ENCODE peak calls at places on chromosomes 6 and 20, in five cellular contexts. One of them, this sample, is unnamed.

GRCh38 chr20:17617868-17618672 is 48.2 kb downstream of the DSTN start:
- DNase-seq in H1: no peak
- DNase-seq in neuronal stem cell: no peak
- DNase-seq in IMR-90: no peak
- DNase-seq in mesenchymal stem cell: no peak
- DNase-seq in this sample: peak; percentile 25

GRCh38 chr6:142702501-142703460 is 242.2 kb downstream of the HIVEP2 start:
- DNase-seq in H1: no peak
- DNase-seq in neuronal stem cell: no peak
- DNase-seq in IMR-90: no peak
- DNase-seq in mesenchymal stem cell: no peak
- DNase-seq in this sample: no peak

GRCh38 chr20:51059862-51060261 is 37.0 kb upstream of the KCNG1 start:
- DNase-seq in H1: no peak
- DNase-seq in neuronal stem cell: no peak
- DNase-seq in IMR-90: peak; percentile 20
- DNase-seq in mesenchymal stem cell: peak; percentile 18
- DNase-seq in this sample: no peak

GRCh38 chr20:53929399-53929798 is 141.0 kb downstream of the BCAS1 start:
- DNase-seq in H1: no peak
- DNase-seq in neuronal stem cell: no peak
- DNase-seq in IMR-90: no peak
- DNase-seq in mesenchymal stem cell: no peak
- DNase-seq in this sample: no peak

GRCh38 chr6:107977283-107977682 is 19.3 kb upstream of the SEC63 start:
- DNase-seq in H1: no peak
- DNase-seq in neuronal stem cell: no peak
- DNase-seq in IMR-90: peak; percentile 39
- DNase-seq in mesenchymal stem cell: peak; percentile 39
- DNase-seq in this sample: no peak

GRCh38 chr6:148653138-148653776 is 93.6 kb upstream of the UST start:
- DNase-seq in H1: no peak
- DNase-seq in neuronal stem cell: peak; percentile 37
- DNase-seq in IMR-90: no peak
- DNase-seq in mesenchymal stem cell: no peak
- DNase-seq in this sample: no peak

GRCh38 chr6:13573669-13574110 is 711 bp upstream of the SIRT5 start:
- DNase-seq in H1: no peak
- DNase-seq in neuronal stem cell: peak; percentile 27
- DNase-seq in IMR-90: peak; percentile 46
- DNase-seq in mesenchymal stem cell: peak; percentile 56
- DNase-seq in this sample: peak; percentile 46

GRCh38 chr20:25195014-25195961 is at the start of gene ENTPD6:
- DNase-seq in H1: peak; percentile 93
- DNase-seq in neuronal stem cell: peak; percentile 86
- DNase-seq in IMR-90: peak; percentile 81
- DNase-seq in mesenchymal stem cell: peak; percentile 87
- DNase-seq in this sample: peak; percentile 85

GRCh38 chr6:91480397-91480796 is 893.5 kb upstream of the MAP3K7 start:
- DNase-seq in H1: no peak
- DNase-seq in neuronal stem cell: no peak
- DNase-seq in IMR-90: no peak
- DNase-seq in mesenchymal stem cell: no peak
- DNase-seq in this sample: no peak

GRCh38 chr20:49283703-49284625 is 6.1 kb upstream of the ZNFX1 start:
- DNase-seq in H1: no peak
- DNase-seq in neuronal stem cell: no peak
- DNase-seq in IMR-90: no peak
- DNase-seq in mesenchymal stem cell: peak; percentile 14
- DNase-seq in this sample: no peak

GRCh38 chr20:13222319-13222716 is 1.2 kb downstream of the ISM1 start:
- DNase-seq in H1: peak; percentile 56
- DNase-seq in neuronal stem cell: no peak
- DNase-seq in IMR-90: no peak
- DNase-seq in mesenchymal stem cell: no peak
- DNase-seq in this sample: no peak

GRCh38 chr6:135498178-135498841 is 770 bp upstream of the AHI1 start:
- DNase-seq in H1: no peak
- DNase-seq in neuronal stem cell: peak; percentile 21
- DNase-seq in IMR-90: peak; percentile 94
- DNase-seq in mesenchymal stem cell: peak; percentile 97
- DNase-seq in this sample: peak; percentile 33

GRCh38 chr6:168217216-168217879 is 102.2 kb downstream of the DACT2 start:
- DNase-seq in H1: no peak
- DNase-seq in neuronal stem cell: no peak
- DNase-seq in IMR-90: no peak
- DNase-seq in mesenchymal stem cell: no peak
- DNase-seq in this sample: peak; percentile 28

GRCh38 chr6:14858808-14859207 is 387.1 kb upstream of the JARID2 start:
- DNase-seq in H1: no peak
- DNase-seq in neuronal stem cell: no peak
- DNase-seq in IMR-90: no peak
- DNase-seq in mesenchymal stem cell: no peak
- DNase-seq in this sample: no peak

GRCh38 chr20:35739294-35740163 is 2.5 kb downstream of the RBM39 start:
- DNase-seq in H1: no peak
- DNase-seq in neuronal stem cell: no peak
- DNase-seq in IMR-90: peak; percentile 50
- DNase-seq in mesenchymal stem cell: peak; percentile 67
- DNase-seq in this sample: no peak

DNA sequence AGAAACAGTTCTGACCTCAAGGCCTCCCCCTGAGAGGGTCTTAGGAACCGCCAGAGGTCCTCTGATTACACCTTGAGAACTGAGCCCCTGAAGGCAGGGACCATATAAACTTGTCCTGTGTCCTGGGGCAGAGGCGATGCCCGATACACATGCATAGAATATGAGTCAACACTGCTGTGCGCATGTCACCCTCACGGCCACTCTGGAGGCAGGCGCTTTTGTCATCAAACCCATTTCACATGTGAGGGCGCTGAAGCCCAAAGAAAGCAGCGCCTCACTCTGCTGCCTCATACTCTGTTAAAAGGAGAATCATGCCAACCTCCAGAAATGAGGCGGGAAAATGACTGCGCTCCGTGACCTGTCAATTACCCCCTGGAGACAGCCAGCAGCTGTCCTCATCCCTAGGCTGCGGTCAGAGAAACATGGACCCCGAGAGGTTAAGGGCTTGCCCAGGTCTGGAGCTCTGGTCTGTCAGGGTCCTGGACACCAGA is 158.3 kb downstream of the GRM4 start:
- DNase-seq in H1: peak; percentile 32
- DNase-seq in neuronal stem cell: no peak
- DNase-seq in IMR-90: no peak
- DNase-seq in mesenchymal stem cell: no peak
- DNase-seq in this sample: peak; percentile 16
- H3K9ac ChIP-seq in H1: no peak overlapping the region
- H3K9ac ChIP-seq in neuronal stem cell: no peak overlapping the region
- H3K9ac ChIP-seq in IMR-90: no peak overlapping the region
- H3K9ac ChIP-seq in mesenchymal stem cell: no peak overlapping the region
- H3K9ac ChIP-seq in this sample: no peak overlapping the region

DNA sequence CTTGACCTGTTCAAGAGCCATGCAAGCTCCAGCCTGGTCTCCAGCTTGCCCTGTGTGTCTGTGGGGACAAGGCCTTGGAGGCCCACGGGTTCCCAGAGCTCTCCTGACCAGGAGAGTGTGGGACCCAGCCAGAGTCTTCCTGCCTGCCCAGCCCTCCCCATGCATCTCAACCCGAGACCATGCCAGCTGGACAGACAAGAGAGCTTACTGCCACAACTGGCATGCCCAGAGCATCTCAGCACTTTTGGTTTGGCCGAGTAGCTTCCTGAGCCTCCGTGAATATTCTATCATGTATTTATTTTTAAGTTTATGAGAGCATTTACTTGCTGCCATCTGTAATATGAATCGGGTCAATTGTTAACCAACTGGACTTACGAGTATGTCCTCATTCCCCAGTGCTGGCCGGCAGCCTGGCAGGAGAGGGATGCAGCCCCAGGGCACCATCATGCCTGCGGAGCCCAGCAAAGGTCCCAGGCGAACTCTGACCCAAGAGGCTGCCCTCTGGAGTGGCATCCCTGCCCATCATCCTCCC is 14.9 kb downstream of the IP6K3 start:
- DNase-seq in H1: no peak
- DNase-seq in neuronal stem cell: no peak
- DNase-seq in IMR-90: no peak
- DNase-seq in mesenchymal stem cell: no peak
- DNase-seq in this sample: no peak
- H2BK15ac ChIP-seq in H1: no peak overlapping the region
- H2BK15ac ChIP-seq in neuronal stem cell: no peak overlapping the region
- H2BK15ac ChIP-seq in IMR-90: no peak overlapping the region
- H2BK15ac ChIP-seq in mesenchymal stem cell: no peak overlapping the region
- H2BK15ac ChIP-seq in this sample: no peak overlapping the region

DNA sequence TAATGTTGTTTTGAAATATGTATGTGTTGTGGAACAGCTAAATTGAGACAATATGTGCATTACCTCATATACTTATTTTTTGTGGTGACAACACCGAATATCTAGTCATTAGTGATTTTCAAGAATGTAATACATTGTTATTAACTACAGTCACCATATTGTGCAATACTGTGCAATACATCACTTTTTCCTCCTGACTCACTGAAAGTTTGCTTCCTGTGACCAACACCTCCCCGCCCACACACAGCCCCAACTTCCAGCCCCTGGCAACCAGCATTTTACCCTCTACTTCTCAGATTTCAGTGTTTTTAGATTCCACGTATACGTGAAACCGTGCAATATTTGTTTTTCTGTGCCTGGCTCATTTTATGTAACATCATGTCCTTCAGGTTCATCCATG is 627.9 kb downstream of the PRKN start:
- DNase-seq in H1: no peak
- DNase-seq in neuronal stem cell: no peak
- DNase-seq in IMR-90: peak; percentile 36
- DNase-seq in mesenchymal stem cell: peak; percentile 79
- DNase-seq in this sample: no peak
- H2AFZ ChIP-seq in H1: no peak overlapping the region
- H2AFZ ChIP-seq in neuronal stem cell: no peak overlapping the region
- H2AFZ ChIP-seq in IMR-90: no peak overlapping the region
- H2AFZ ChIP-seq in mesenchymal stem cell: no peak overlapping the region
- H2AFZ ChIP-seq in this sample: no peak overlapping the region

GRCh38 chr20:48128436-48128835 is 343.2 kb upstream of the SULF2 start:
- DNase-seq in H1: no peak
- DNase-seq in neuronal stem cell: no peak
- DNase-seq in IMR-90: no peak
- DNase-seq in mesenchymal stem cell: no peak
- DNase-seq in this sample: no peak
- H3K9ac ChIP-seq in H1: no peak overlapping the region
- H3K9ac ChIP-seq in neuronal stem cell: no peak overlapping the region
- H3K9ac ChIP-seq in IMR-90: no peak overlapping the region
- H3K9ac ChIP-seq in mesenchymal stem cell: no peak overlapping the region
- H3K9ac ChIP-seq in this sample: no peak overlapping the region